ENCODE peak calls at places on chromosomes 11 and 22, in six cellular contexts. R is AG10803; G is skeletal muscle cell; T is HCEC 1CT; W is stimulated activated CD8-positive, alpha-beta memory T cell treated with anti-CD3 and anti-CD28 coated beads, Interleukin-2, amount 100 ng/mL, for 48 hours; O is BJ. I is an unnamed sample.
A peak's percentile ranks its signal among the peaks of the same experiment; 100 is the strongest.

GRCh38 chr11:43709689-43710088 is 29.2 kb downstream of the HSD17B12 start:
- DNase-seq in G (no peak), W (no peak), T (no peak), O (no peak), R (no peak), I (no peak)

GRCh38 chr11:11400121-11400520 is 47.1 kb upstream of the CSNK2A3 start:
- DNase-seq in O (no peak), T (no peak), W (no peak), R (no peak), G (no peak), I (no peak)

GRCh38 chr11:14673824-14674432 is 30.3 kb downstream of the PDE3B start:
- DNase-seq in G (no peak), W (no peak), T (no peak), R (peak; percentile 58), O (peak; percentile 23), I (peak; percentile 1)

GRCh38 chr11:64759131-64759721 is 548 bp downstream of the PYGM start:
- DNase-seq in G (no peak), R (no peak), T (no peak), W (no peak), O (no peak), I (no peak)

GRCh38 chr11:114091791-114092397 is 32.4 kb downstream of the ZBTB16 start:
- DNase-seq in G (no peak), T (no peak), R (no peak), O (no peak), W (no peak), I (no peak)

GRCh38 chr22:36369922-36370781 is 17.6 kb downstream of the MYH9 start:
- DNase-seq in R (no peak), O (no peak), G (no peak), T (peak; percentile 41), W (no peak), I (peak; percentile 75)

GRCh38 chr22:29022101-29022817 is 39.4 kb downstream of the C22orf31 start:
- DNase-seq in R (no peak), O (no peak), T (no peak), G (no peak), W (no peak), I (no peak)

GRCh38 chr11:57885298-57886035 is 123.9 kb downstream of the CTNND1 start:
- DNase-seq in G (no peak), T (no peak), R (no peak), O (no peak), W (no peak), I (peak; percentile 59)

GRCh38 chr22:49770454-49771265 is 57.0 kb downstream of the BRD1 start:
- DNase-seq in R (no peak), G (no peak), T (no peak), O (no peak), W (no peak), I (no peak)

GRCh38 chr11:82631722-82632630 is 101.7 kb downstream of the FAM181B start:
- DNase-seq in O (no peak), W (no peak), T (no peak), R (no peak), G (no peak), I (peak; percentile 1)

GRCh38 chr11:71395010-71395560 is 53.1 kb downstream of the DHCR7 start:
- DNase-seq in W (no peak), T (no peak), O (no peak), R (no peak), G (no peak), I (no peak)

GRCh38 chr11:111001091-111001430 is 244.5 kb upstream of the POU2AF2 start:
- DNase-seq in O (peak; percentile 36), T (no peak), R (peak; percentile 76), G (no peak), W (no peak), I (peak; percentile 36)